ENCODE peak calls at places on chromosomes 1 and 21, in five cellular contexts. Y is fibroblast of pulmonary artery, D is AG04449, T is fibroblast of lung, U is psoas muscle. Z is an unnamed sample.
A peak's percentile ranks its signal among the peaks of the same experiment; 100 is the strongest.

GRCh38 chr1:247467008-247467572 is 9.2 kb upstream of the OR2B11 start:
- DNase-seq in T (no peak), D (no peak), Y (no peak), U (no peak), Z (no peak)

GRCh38 chr1:26994772-26995625 is 1.5 kb downstream of the TRNP1 start:
- DNase-seq in T (no peak), D (no peak), U (no peak), Y (no peak), Z (no peak)

GRCh38 chr1:66542314-66542713 is 8.4 kb downstream of the SGIP1 start:
- DNase-seq in U (no peak), Y (no peak), D (no peak), T (no peak), Z (no peak)

GRCh38 chr1:201421041-201421440 is 489 bp downstream of the TNNI1 start:
- DNase-seq in U (no peak), D (no peak), T (no peak), Y (no peak), Z (no peak)

GRCh38 chr1:24022611-24023359 is 42.7 kb upstream of the SRSF10 start:
- DNase-seq in Y (peak; percentile 75), D (peak; percentile 65), T (peak; percentile 96), U (peak; percentile 24), Z (no peak)

GRCh38 chr21:33541105-33541711 is 709 bp downstream of the GART start:
- DNase-seq in D (no peak), U (peak; percentile 13), T (peak; percentile 7), Y (peak; percentile 17), Z (peak; percentile 25)

GRCh38 chr1:98002288-98002687 is 81.5 kb upstream of the DPYD start:
- DNase-seq in Y (no peak), T (no peak), U (no peak), D (no peak), Z (no peak)

GRCh38 chr1:185719021-185719420 is 15.2 kb upstream of the HMCN1 start:
- DNase-seq in U (peak; percentile 38), Y (peak; percentile 80), T (peak; percentile 97), D (peak; percentile 83), Z (no peak)

GRCh38 chr1:51305371-51305823 is 25.0 kb downstream of the TTC39A start:
- DNase-seq in Y (no peak), U (no peak), T (no peak), D (no peak), Z (no peak)

GRCh38 chr21:31255846-31256395 is 88.1 kb downstream of the TIAM1 start:
- DNase-seq in U (no peak), Y (no peak), D (no peak), T (no peak), Z (no peak)

GRCh38 chr1:111208921-111209320 is 8.5 kb upstream of the DENND2D start:
- DNase-seq in Y (no peak), U (no peak), D (no peak), T (no peak), Z (no peak)

GRCh38 chr21:37450385-37451044 is 83.9 kb downstream of the DYRK1A start:
- DNase-seq in Y (peak; percentile 30), D (no peak), T (peak; percentile 73), U (no peak), Z (no peak)

GRCh38 chr1:230026139-230026538 is 40.9 kb upstream of the GALNT2 start:
- DNase-seq in T (no peak), U (no peak), Y (no peak), D (no peak), Z (no peak)

GRCh38 chr1:176800978-176801552 is 338.1 kb downstream of the PAPPA2 start:
- DNase-seq in U (no peak), T (no peak), Y (no peak), D (no peak), Z (no peak)

GRCh38 chr1:112698366-112699310 is 8.3 kb downstream of the RHOC start:
- DNase-seq in D (no peak), U (no peak), Y (no peak), T (no peak), Z (no peak)

GRCh38 chr1:155322571-155322952 is 1.9 kb downstream of the RUSC1 start:
- DNase-seq in U (no peak), Y (peak; percentile 45), D (no peak), T (peak; percentile 34), Z (peak; percentile 43)

GRCh38 chr1:175220853-175221547 is 28.4 kb upstream of the KIAA0040 start:
- DNase-seq in T (no peak), U (no peak), Y (no peak), D (no peak), Z (no peak)

DNA sequence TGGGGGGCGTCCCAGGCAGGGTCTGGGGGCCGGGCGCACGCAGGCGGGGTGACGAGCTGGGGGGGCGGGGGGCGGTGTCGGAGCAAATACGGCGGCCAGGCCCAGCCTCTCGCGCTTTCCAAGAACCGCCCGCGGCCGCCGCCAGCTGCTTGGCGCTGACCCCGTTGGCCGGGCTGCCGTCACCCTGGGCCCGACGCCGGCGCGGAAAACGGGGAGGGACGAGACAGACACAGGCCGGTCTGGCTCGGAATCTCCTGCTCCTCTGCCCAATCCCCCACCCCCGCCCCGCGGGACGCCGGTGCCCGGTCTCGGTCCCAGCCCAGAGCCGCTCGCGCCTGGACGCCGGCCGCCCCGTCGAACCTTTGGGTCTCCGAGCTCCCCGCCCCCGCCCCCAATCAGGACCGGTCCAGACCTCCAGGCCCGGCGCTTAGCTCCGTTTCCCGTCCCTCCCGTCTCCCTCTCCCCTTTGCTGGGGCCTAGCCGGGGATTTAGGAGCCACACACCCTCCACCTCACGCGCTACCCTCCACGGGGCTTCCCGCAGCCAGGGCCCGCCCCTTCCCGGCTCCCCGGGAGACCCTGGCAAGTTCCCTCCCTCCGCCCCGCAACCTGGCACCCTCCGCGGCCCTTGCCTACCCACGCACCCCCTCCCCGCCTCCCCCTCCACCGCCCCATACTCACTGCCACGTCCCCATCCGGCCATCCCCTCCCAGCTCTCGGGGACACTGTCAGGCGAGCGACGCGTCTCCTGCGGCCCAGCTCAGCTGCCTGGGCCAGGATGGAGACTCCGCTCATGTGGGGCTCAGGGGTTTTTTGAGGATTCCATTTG is 794 bp upstream of the MMP23B start:
- DNase-seq in D (no peak), Y (peak; percentile 29), U (peak; percentile 82), T (peak; percentile 36), Z (no peak)
- H3K4me3 ChIP-seq in D (no peak overlapping the region), Y (no peak overlapping the region), U (peak overlapping the region; percentile 30), T (no peak overlapping the region), Z (peak overlapping the region; percentile 56)

GRCh38 chr1:36306210-36306901 is at the start of gene SH3D21:
- DNase-seq in T (no peak), U (peak; percentile 49), Y (no peak), D (no peak), Z (peak; percentile 15)

GRCh38 chr1:36304521-36304920 is 1.6 kb upstream of the SH3D21 start:
- DNase-seq in Y (no peak), D (no peak), T (no peak), U (no peak), Z (no peak)

GRCh38 chr1:36306902-36307456 is 811 bp downstream of the SH3D21 start:
- DNase-seq in T (peak; percentile 90), Y (peak; percentile 90), U (peak; percentile 92), D (no peak), Z (peak; percentile 96)

GRCh38 chr1:36304970-36305914 is 926 bp upstream of the SH3D21 start:
- DNase-seq in T (no peak), D (no peak), Y (no peak), U (no peak), Z (no peak)

GRCh38 chr1:36305915-36306209 is 306 bp upstream of the SH3D21 start:
- DNase-seq in U (no peak), D (no peak), Y (no peak), T (no peak), Z (no peak)
- H3K4me3 ChIP-seq in U (peak overlapping the region; percentile 73), D (no peak overlapping the region), Y (no peak overlapping the region), T (no peak overlapping the region), Z (no peak overlapping the region)

GRCh38 chr1:164565356-164565755 is 6.4 kb downstream of the PBX1 start:
- DNase-seq in U (no peak), D (no peak), T (peak; percentile 62), Y (no peak), Z (no peak)

GRCh38 chr1:164561007-164561406 is 2.0 kb downstream of the PBX1 start:
- DNase-seq in U (no peak), D (no peak), Y (peak; percentile 17), T (peak; percentile 22), Z (no peak)

GRCh38 chr1:164561461-164561860 is 2.5 kb downstream of the PBX1 start:
- DNase-seq in U (no peak), D (no peak), T (peak; percentile 21), Y (peak; percentile 28), Z (no peak)

GRCh38 chr1:164562947-164563346 is 4.0 kb downstream of the PBX1 start:
- DNase-seq in Y (no peak), D (no peak), U (no peak), T (peak; percentile 13), Z (no peak)

DNA sequence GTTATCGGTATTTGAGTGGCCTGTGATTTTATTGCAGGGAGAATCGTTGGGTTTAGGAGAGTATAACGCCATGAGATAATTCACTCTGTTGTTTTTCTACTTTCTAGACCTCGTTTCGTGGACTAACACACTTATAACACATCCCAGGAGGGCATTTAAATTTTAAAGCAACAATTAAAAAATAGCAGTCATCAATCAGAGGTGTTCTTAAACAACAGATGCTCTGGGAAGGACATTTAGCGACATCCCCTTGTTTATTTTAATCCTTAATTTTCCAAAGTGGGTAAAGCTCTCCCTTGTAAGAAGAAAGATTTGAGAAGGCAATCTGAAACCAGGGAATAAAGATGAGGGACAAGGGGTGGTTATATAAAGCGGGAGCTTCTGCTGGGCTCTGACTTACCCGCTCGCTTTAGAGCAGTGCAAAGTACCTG is 4.9 kb downstream of the PBX1 start:
- DNase-seq in T (peak; percentile 23), D (no peak), Y (no peak), U (no peak), Z (no peak)
- H3K4me3 ChIP-seq in T (peak overlapping the region; percentile 72), D (no peak overlapping the region), Y (peak overlapping the region; percentile 85), U (peak overlapping the region; percentile 85), Z (no peak overlapping the region)

GRCh38 chr1:156858959-156859522 is at the start of gene INSRR:
- DNase-seq in T (peak; percentile 5), D (no peak), Y (no peak), U (no peak), Z (no peak)

GRCh38 chr1:156862602-156863599 is 2.2 kb downstream of the NTRK1 start:
- DNase-seq in D (no peak), T (no peak), U (no peak), Y (no peak), Z (no peak)

GRCh38 chr1:156859523-156860112 is 701 bp upstream of the INSRR start:
- DNase-seq in D (no peak), T (peak; percentile 20), U (no peak), Y (peak; percentile 17), Z (no peak)

GRCh38 chr1:156860113-156860638 is 489 bp upstream of the NTRK1 start:
- DNase-seq in Y (peak; percentile 35), U (peak; percentile 44), T (peak; percentile 40), D (no peak), Z (peak; percentile 10)

DNA sequence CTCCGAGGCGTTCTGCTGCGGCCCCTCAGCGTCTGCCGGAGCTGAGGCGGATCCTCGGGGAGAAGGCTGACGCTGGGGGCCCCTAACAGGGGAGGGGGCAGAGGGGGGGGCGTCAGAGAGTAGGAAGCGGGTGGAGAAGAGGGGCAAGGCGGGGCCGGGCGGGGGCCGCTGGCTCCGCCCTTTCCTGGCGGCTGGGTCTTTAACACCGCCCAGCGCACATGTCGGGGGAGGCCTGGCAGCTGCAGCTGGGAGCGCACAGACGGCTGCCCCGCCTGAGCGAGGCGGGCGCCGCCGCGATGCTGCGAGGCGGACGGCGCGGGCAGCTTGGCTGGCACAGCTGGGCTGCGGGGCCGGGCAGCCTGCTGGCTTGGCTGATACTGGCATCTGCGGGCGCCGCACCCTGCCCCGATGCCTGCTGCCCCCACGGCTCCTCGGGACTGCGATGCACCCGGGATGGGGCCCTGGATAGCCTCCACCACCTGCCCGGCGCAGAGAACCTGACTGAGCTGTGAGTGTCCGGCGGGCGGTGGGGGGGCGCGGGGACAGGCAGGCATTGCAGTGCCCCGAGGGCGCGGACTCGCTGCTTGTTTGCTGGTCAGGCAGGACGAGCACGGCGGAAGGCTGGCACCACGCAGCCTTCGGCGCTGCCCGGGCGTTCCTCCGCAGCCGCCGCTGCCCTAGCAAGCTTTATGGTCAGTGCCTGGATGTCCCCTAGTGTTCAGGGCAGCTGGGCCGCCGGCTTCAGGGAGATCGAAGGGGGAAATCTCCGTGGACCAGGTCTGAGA is at the start of gene NTRK1:
- DNase-seq in D (no peak), Y (no peak), U (peak; percentile 49), T (peak; percentile 30), Z (peak; percentile 86)
- H3K4me3 ChIP-seq in D (peak within 1 kb of the TSS; percentile 48), Y (peak within 1 kb of the TSS; percentile 36), U (peak within 1 kb of the TSS; percentile 59), T (peak within 1 kb of the TSS; percentile 25), Z (peak within 1 kb of the TSS; percentile 41)

Z was measured in DND-41.